ENCODE peak calls at places on chromosomes 5 and 9, in seven cellular contexts. One of them, this sample, is unnamed.

GRCh38 chr9:79759460-79759859 is 187.7 kb downstream of the TLE4 start:
- DNase-seq in B cell: no peak
- DNase-seq in G401: no peak
- DNase-seq in GM13976: no peak
- DNase-seq in head of caudate nucleus: no peak
- DNase-seq in effector memory CD8-positive, alpha-beta T cell: no peak
- DNase-seq in GM12892: no peak
- DNase-seq in this sample: no peak

GRCh38 chr9:83665576-83666200 is 42.1 kb downstream of the UBQLN1 start:
- DNase-seq in B cell: no peak
- DNase-seq in G401: no peak
- DNase-seq in GM13976: no peak
- DNase-seq in head of caudate nucleus: no peak
- DNase-seq in effector memory CD8-positive, alpha-beta T cell: no peak
- DNase-seq in GM12892: no peak
- DNase-seq in this sample: no peak

GRCh38 chr9:100087218-100087617 is 11.6 kb downstream of the ERP44 start:
- DNase-seq in B cell: no peak
- DNase-seq in G401: no peak
- DNase-seq in GM13976: no peak
- DNase-seq in head of caudate nucleus: no peak
- DNase-seq in effector memory CD8-positive, alpha-beta T cell: no peak
- DNase-seq in GM12892: no peak
- DNase-seq in this sample: peak

GRCh38 chr5:118520771-118521415 is 467.5 kb downstream of the DTWD2 start:
- DNase-seq in B cell: no peak
- DNase-seq in G401: peak
- DNase-seq in GM13976: no peak
- DNase-seq in head of caudate nucleus: no peak
- DNase-seq in effector memory CD8-positive, alpha-beta T cell: no peak
- DNase-seq in GM12892: no peak
- DNase-seq in this sample: no peak

GRCh38 chr9:79701651-79702050 is 129.9 kb downstream of the TLE4 start:
- DNase-seq in B cell: peak
- DNase-seq in G401: no peak
- DNase-seq in GM13976: no peak
- DNase-seq in head of caudate nucleus: no peak
- DNase-seq in effector memory CD8-positive, alpha-beta T cell: no peak
- DNase-seq in GM12892: no peak
- DNase-seq in this sample: no peak

GRCh38 chr5:170809551-170809950 is 26.0 kb downstream of the GABRP start:
- DNase-seq in B cell: no peak
- DNase-seq in G401: peak
- DNase-seq in GM13976: no peak
- DNase-seq in head of caudate nucleus: no peak
- DNase-seq in effector memory CD8-positive, alpha-beta T cell: no peak
- DNase-seq in GM12892: no peak
- DNase-seq in this sample: no peak

GRCh38 chr9:97518909-97519307 is 17.4 kb downstream of the TMOD1 start:
- DNase-seq in B cell: no peak
- DNase-seq in G401: peak
- DNase-seq in GM13976: no peak
- DNase-seq in head of caudate nucleus: no peak
- DNase-seq in effector memory CD8-positive, alpha-beta T cell: no peak
- DNase-seq in GM12892: no peak
- DNase-seq in this sample: no peak

GRCh38 chr5:92560698-92561361 is 1020.2 kb downstream of the NR2F1-AS1 start:
- DNase-seq in B cell: no peak
- DNase-seq in G401: peak
- DNase-seq in GM13976: no peak
- DNase-seq in head of caudate nucleus: no peak
- DNase-seq in effector memory CD8-positive, alpha-beta T cell: no peak
- DNase-seq in GM12892: no peak
- DNase-seq in this sample: no peak

GRCh38 chr5:143354025-143354424 is 49.5 kb downstream of the NR3C1 start:
- DNase-seq in B cell: peak
- DNase-seq in G401: no peak
- DNase-seq in GM13976: no peak
- DNase-seq in head of caudate nucleus: no peak
- DNase-seq in effector memory CD8-positive, alpha-beta T cell: no peak
- DNase-seq in GM12892: no peak
- DNase-seq in this sample: no peak

GRCh38 chr9:103323699-103324098 is 328.6 kb downstream of the CYLC2 start:
- DNase-seq in B cell: no peak
- DNase-seq in G401: no peak
- DNase-seq in GM13976: no peak
- DNase-seq in head of caudate nucleus: no peak
- DNase-seq in effector memory CD8-positive, alpha-beta T cell: no peak
- DNase-seq in GM12892: no peak
- DNase-seq in this sample: no peak

GRCh38 chr5:169442354-169443248 is 141.0 kb upstream of the SPDL1 start:
- DNase-seq in B cell: no peak
- DNase-seq in G401: no peak
- DNase-seq in GM13976: no peak
- DNase-seq in head of caudate nucleus: no peak
- DNase-seq in effector memory CD8-positive, alpha-beta T cell: no peak
- DNase-seq in GM12892: no peak
- DNase-seq in this sample: no peak

GRCh38 chr9:130186839-130187522 is 14.8 kb downstream of the NCS1 start:
- DNase-seq in B cell: no peak
- DNase-seq in G401: peak
- DNase-seq in GM13976: no peak
- DNase-seq in head of caudate nucleus: peak
- DNase-seq in effector memory CD8-positive, alpha-beta T cell: no peak
- DNase-seq in GM12892: no peak
- DNase-seq in this sample: peak

GRCh38 chr9:33140406-33141360 is 26.5 kb downstream of the B4GALT1 start:
- DNase-seq in B cell: no peak
- DNase-seq in G401: no peak
- DNase-seq in GM13976: peak
- DNase-seq in head of caudate nucleus: no peak
- DNase-seq in effector memory CD8-positive, alpha-beta T cell: no peak
- DNase-seq in GM12892: no peak
- DNase-seq in this sample: no peak

This sample was measured in CD4-positive, alpha-beta memory T cell.